ENCODE peak calls at places on chromosomes 5 and 9, in six cellular contexts. E, C, G, H, F and N are unnamed samples.
A peak's percentile ranks its signal among the peaks of the same experiment; 100 is the strongest.

GRCh38 chr5:179345429-179346321 is at the start of gene ADAMTS2:
- DNase-seq in G (peak; percentile 38), C (peak; percentile 50), E (peak; percentile 26), F (peak; percentile 81), H (no peak), N (no peak)

GRCh38 chr5:35926389-35927051 is 11.9 kb downstream of the CAPSL start:
- DNase-seq in C (peak; percentile 26), H (peak; percentile 28), E (no peak), G (peak; percentile 66), F (no peak), N (peak; percentile 30)

GRCh38 chr9:88587182-88587581 is 52.2 kb downstream of the NXNL2 start:
- DNase-seq in E (no peak), F (no peak), C (peak; percentile 79), H (no peak), G (peak; percentile 13), N (no peak)

GRCh38 chr9:134297581-134297980 is 28.7 kb upstream of the RXRA start:
- DNase-seq in G (no peak), C (no peak), E (no peak), F (no peak), H (no peak), N (no peak)

GRCh38 chr5:98777295-98777694 is 3.8 kb downstream of the RGMB start:
- DNase-seq in E (no peak), C (no peak), H (no peak), G (no peak), F (no peak), N (no peak)

GRCh38 chr9:105710638-105711037 is 16.3 kb downstream of the TMEM38B start:
- DNase-seq in H (no peak), G (no peak), C (no peak), E (no peak), F (no peak), N (no peak)

GRCh38 chr5:108730617-108731340 is 16.9 kb upstream of the FER start:
- DNase-seq in E (no peak), H (no peak), G (peak; percentile 10), C (no peak), F (no peak), N (no peak)

GRCh38 chr5:130282044-130282443 is 377.8 kb downstream of the CHSY3 start:
- DNase-seq in E (no peak), H (no peak), C (no peak), G (no peak), F (no peak), N (no peak)

DNA sequence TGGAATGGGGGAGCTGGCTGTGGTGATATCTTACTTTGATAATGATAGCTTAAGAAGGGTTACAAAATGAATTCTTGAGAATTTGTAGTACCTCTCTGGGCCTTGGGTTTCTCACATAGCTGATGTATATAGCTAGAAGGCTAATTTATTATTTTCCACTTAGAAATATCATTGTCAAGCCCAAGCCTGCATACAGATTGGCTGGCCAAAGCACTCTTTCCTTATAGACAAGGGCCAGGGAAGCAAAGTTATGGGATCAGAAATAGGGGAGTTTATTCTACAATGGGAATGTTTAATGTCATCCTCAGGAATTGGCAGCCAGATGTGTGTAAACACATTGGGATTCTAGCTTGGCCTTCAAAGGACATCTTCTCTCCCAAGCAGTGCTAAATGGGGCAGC is 457.1 kb downstream of the ARHGEF28 start:
- DNase-seq in C (no peak), E (no peak), G (no peak), H (no peak), F (no peak), N (no peak)
- TF ChIP-seq POLR2A in C (no peak), E (no peak), G (no peak), H (no peak), F (no peak), N (no peak)

GRCh38 chr9:98248737-98249474 is 6.5 kb downstream of the TBC1D2 start:
- DNase-seq in G (peak; percentile 70), F (no peak), C (peak; percentile 86), H (no peak), E (no peak), N (no peak)
- TF ChIP-seq POLR2A in G (no peak), F (no peak), C (no peak), H (no peak), E (no peak), N (no peak)

GRCh38 chr9:18857769-18858168 is 175.2 kb downstream of the SAXO1 start:
- DNase-seq in G (no peak), F (no peak), E (no peak), C (no peak), H (no peak), N (no peak)

GRCh38 chr9:18865542-18865941 is 167.5 kb downstream of the SAXO1 start:
- DNase-seq in C (no peak), H (no peak), F (no peak), E (no peak), G (no peak), N (no peak)

GRCh38 chr9:18863821-18864220 is 169.2 kb downstream of the SAXO1 start:
- DNase-seq in H (no peak), C (no peak), F (no peak), E (no peak), G (no peak), N (no peak)

GRCh38 chr9:18864516-18864915 is 168.5 kb downstream of the SAXO1 start:
- DNase-seq in C (no peak), G (no peak), H (no peak), E (no peak), F (no peak), N (no peak)

DNA sequence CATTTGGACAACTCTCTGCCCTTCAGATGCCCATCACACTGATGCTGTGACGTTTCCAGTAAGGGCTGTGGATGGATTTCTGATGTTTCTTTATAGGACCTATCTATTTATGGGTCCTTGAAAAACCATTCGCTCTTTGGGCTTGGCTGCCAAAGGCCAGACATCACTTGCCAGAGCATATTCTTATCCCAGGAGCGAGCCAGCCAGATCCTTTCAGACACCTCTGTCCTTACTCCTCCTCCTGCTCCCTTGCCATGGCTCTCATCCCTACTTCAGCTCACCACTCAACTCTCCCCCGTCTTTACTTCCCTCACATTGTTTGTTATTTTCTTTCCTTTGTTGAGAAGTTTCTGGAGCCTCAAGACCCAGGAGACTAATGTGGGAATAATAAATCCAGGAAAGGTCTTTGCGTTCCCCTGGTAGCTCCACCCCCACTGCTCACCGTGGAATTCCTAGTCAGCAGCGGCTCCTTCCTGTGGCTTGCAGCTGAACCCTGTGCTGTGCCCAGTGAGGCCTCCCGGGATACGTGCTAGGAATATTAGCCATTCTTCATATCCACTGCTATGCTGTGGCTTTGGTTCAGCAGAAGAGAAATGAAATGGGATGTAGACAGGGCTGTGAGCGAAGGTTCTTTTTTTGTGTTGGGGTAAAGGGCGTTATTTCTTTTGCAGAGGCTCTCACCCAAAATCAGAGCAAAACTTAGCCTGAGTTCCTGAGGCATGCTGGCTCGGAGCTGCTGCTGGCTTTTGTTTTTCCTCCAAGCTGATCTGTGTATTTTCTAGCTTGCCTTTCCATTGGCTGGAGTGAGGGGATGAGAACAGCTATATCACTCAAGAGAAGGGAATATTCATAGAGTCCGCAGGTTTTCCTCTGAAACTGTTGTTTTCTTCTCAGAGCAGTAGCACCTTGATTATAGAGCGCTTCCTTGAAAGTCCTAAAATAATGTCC is 171.1 kb downstream of the SAXO1 start:
- DNase-seq in H (no peak), C (no peak), E (peak; percentile 31), F (peak; percentile 72), G (peak; percentile 16), N (no peak)
- TF ChIP-seq POLR2A in H (no peak), C (no peak), E (no peak), F (no peak), G (no peak), N (no peak)

GRCh38 chr5:177595991-177596774 is 3.7 kb upstream of the B4GALT7 start:
- DNase-seq in H (no peak), C (no peak), F (no peak), G (no peak), E (no peak), N (peak; percentile 60)
- TF ChIP-seq POLR2A in H (no peak), C (no peak), F (no peak), G (no peak), E (no peak), N (no peak)

DNA sequence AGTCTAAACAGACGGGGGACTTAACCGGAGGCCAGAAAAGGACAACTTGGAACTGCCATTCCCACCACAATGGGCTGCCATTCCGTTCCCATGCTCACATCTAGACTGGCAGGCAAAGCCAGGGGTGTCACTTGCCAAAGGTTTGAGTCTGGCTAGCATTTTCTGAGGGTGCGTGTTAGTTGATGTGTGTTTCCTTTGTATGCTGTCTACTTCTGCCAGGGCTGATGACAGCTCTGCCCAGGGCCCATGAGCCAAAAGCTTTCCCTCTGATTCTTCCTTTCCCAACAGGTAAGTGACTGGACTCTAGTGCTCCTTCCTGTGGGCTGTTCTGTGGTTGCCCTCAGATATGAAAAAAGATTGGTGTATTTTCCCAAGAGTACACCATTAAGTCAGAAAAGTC is 68.0 kb downstream of the ZNF608 start:
- DNase-seq in F (no peak), H (no peak), G (no peak), C (no peak), E (no peak), N (no peak)
- TF ChIP-seq POLR2A in F (no peak), H (no peak), G (no peak), C (no peak), E (no peak), N (no peak)

GRCh38 chr9:34991833-34992375 is 2.4 kb downstream of the DNAJB5 start:
- DNase-seq in G (peak; percentile 54), H (peak; percentile 52), F (no peak), E (no peak), C (no peak), N (peak; percentile 24)

GRCh38 chr9:34992376-34992951 is 2.9 kb downstream of the DNAJB5 start:
- DNase-seq in E (no peak), H (peak; percentile 22), C (peak; percentile 26), F (peak; percentile 57), G (peak; percentile 91), N (peak; percentile 26)

GRCh38 chr9:34995288-34996060 is 5.9 kb downstream of the DNAJB5 start:
- DNase-seq in E (no peak), G (peak; percentile 60), H (no peak), C (no peak), F (no peak), N (no peak)

GRCh38 chr9:34994429-34995287 is 5.1 kb downstream of the DNAJB5 start:
- DNase-seq in E (no peak), F (no peak), G (peak; percentile 57), C (peak; percentile 43), H (peak; percentile 29), N (peak; percentile 45)

GRCh38 chr9:34993502-34994428 is 4.2 kb downstream of the DNAJB5 start:
- DNase-seq in F (peak; percentile 77), G (peak; percentile 57), E (peak; percentile 35), C (peak; percentile 52), H (no peak), N (peak; percentile 11)
- TF ChIP-seq POLR2A in F (no peak), G (no peak), E (no peak), C (peak; percentile 3), H (no peak), N (no peak)